ENCODE peak calls at places on chromosomes 7 and 10, in seven cellular contexts. One of them, this sample, is unnamed. For H3K4me1, the result is how much of the 10 kb centered on the place peaks cover.

GRCh38 chr10:110671788-110672579 is 27.8 kb downstream of the RBM20 start:
- DNase-seq in Panc1: peak
- DNase-seq in adrenal gland: peak
- DNase-seq in Caco-2: peak
- DNase-seq in pancreas: peak
- DNase-seq in GM23338: peak
- DNase-seq in left ventricle myocardium inferior: peak
- DNase-seq in this sample: peak

GRCh38 chr7:35277359-35277758 is 23.5 kb upstream of the TBX20 start:
- DNase-seq in GM23338: no peak
- DNase-seq in pancreas: no peak
- DNase-seq in left ventricle myocardium inferior: no peak
- DNase-seq in Caco-2: no peak
- DNase-seq in adrenal gland: no peak
- DNase-seq in Panc1: no peak
- DNase-seq in this sample: no peak

GRCh38 chr10:127906548-127907377 is at the start of gene PTPRE:
- DNase-seq in Panc1: no peak
- DNase-seq in GM23338: peak
- DNase-seq in left ventricle myocardium inferior: peak
- DNase-seq in adrenal gland: peak
- DNase-seq in Caco-2: peak
- DNase-seq in pancreas: peak
- DNase-seq in this sample: peak

GRCh38 chr10:86960003-86960862 is 1.8 kb downstream of the SNCG start:
- DNase-seq in adrenal gland: peak
- DNase-seq in left ventricle myocardium inferior: peak
- DNase-seq in GM23338: peak
- DNase-seq in pancreas: peak
- DNase-seq in Panc1: no peak
- DNase-seq in Caco-2: peak
- DNase-seq in this sample: peak

GRCh38 chr7:90751595-90751994 is 155.5 kb downstream of the CDK14 start:
- DNase-seq in adrenal gland: no peak
- DNase-seq in left ventricle myocardium inferior: no peak
- DNase-seq in Caco-2: no peak
- DNase-seq in Panc1: no peak
- DNase-seq in GM23338: no peak
- DNase-seq in pancreas: no peak
- DNase-seq in this sample: no peak

GRCh38 chr7:42091461-42092229 is 145.4 kb downstream of the GLI3 start:
- DNase-seq in pancreas: peak
- DNase-seq in left ventricle myocardium inferior: no peak
- DNase-seq in Panc1: no peak
- DNase-seq in Caco-2: peak
- DNase-seq in adrenal gland: no peak
- DNase-seq in GM23338: peak
- DNase-seq in this sample: peak

GRCh38 chr7:12890586-12890985 is 203.2 kb downstream of the ARL4A start:
- DNase-seq in left ventricle myocardium inferior: no peak
- DNase-seq in Panc1: no peak
- DNase-seq in GM23338: no peak
- DNase-seq in adrenal gland: no peak
- DNase-seq in Caco-2: no peak
- DNase-seq in pancreas: no peak
- DNase-seq in this sample: no peak

GRCh38 chr10:44051584-44052385 is 333.1 kb downstream of the CXCL12 start:
- DNase-seq in left ventricle myocardium inferior: no peak
- DNase-seq in pancreas: no peak
- DNase-seq in GM23338: no peak
- DNase-seq in Panc1: no peak
- DNase-seq in Caco-2: no peak
- DNase-seq in adrenal gland: peak
- DNase-seq in this sample: no peak

GRCh38 chr10:130877131-130877530 is 434.4 kb downstream of the TCERG1L start:
- DNase-seq in left ventricle myocardium inferior: no peak
- DNase-seq in Caco-2: no peak
- DNase-seq in pancreas: no peak
- DNase-seq in adrenal gland: no peak
- DNase-seq in GM23338: no peak
- DNase-seq in Panc1: no peak
- DNase-seq in this sample: no peak

GRCh38 chr7:40827217-40828085 is 692.6 kb downstream of the SUGCT start:
- DNase-seq in adrenal gland: no peak
- DNase-seq in Caco-2: no peak
- DNase-seq in left ventricle myocardium inferior: no peak
- DNase-seq in GM23338: peak
- DNase-seq in pancreas: no peak
- DNase-seq in Panc1: no peak
- DNase-seq in this sample: no peak

GRCh38 chr7:94975316-94975715 is 67.9 kb downstream of the PPP1R9A start:
- DNase-seq in GM23338: no peak
- DNase-seq in pancreas: no peak
- DNase-seq in Caco-2: no peak
- DNase-seq in adrenal gland: no peak
- DNase-seq in left ventricle myocardium inferior: no peak
- DNase-seq in Panc1: no peak
- DNase-seq in this sample: no peak

GRCh38 chr7:107045980-107046379 is 1.5 kb downstream of the PRKAR2B start:
- DNase-seq in pancreas: no peak
- DNase-seq in GM23338: no peak
- DNase-seq in left ventricle myocardium inferior: no peak
- DNase-seq in Panc1: no peak
- DNase-seq in adrenal gland: no peak
- DNase-seq in Caco-2: no peak
- DNase-seq in this sample: peak

GRCh38 chr7:66321283-66321682 is 116.1 kb downstream of the TPST1 start:
- DNase-seq in Panc1: no peak
- DNase-seq in Caco-2: peak
- DNase-seq in pancreas: no peak
- DNase-seq in left ventricle myocardium inferior: no peak
- DNase-seq in GM23338: no peak
- DNase-seq in adrenal gland: no peak
- DNase-seq in this sample: no peak

GRCh38 chr7:44740040-44740439 is 8.6 kb upstream of the ZMIZ2 start:
- DNase-seq in GM23338: no peak
- DNase-seq in adrenal gland: no peak
- DNase-seq in Panc1: no peak
- DNase-seq in pancreas: no peak
- DNase-seq in Caco-2: no peak
- DNase-seq in left ventricle myocardium inferior: no peak
- DNase-seq in this sample: no peak

GRCh38 chr7:78510580-78511188 is 712.1 kb downstream of the PHTF2 start:
- DNase-seq in left ventricle myocardium inferior: no peak
- DNase-seq in adrenal gland: peak
- DNase-seq in Caco-2: peak
- DNase-seq in Panc1: peak
- DNase-seq in GM23338: peak
- DNase-seq in pancreas: no peak
- DNase-seq in this sample: peak

GRCh38 chr7:100576384-100576993 is 2.8 kb upstream of the SAP25 start:
- DNase-seq in Panc1: no peak
- DNase-seq in pancreas: no peak
- DNase-seq in Caco-2: no peak
- DNase-seq in GM23338: no peak
- DNase-seq in adrenal gland: no peak
- DNase-seq in left ventricle myocardium inferior: no peak
- DNase-seq in this sample: no peak

GRCh38 chr7:21543528-21544302 is 876 bp downstream of the DNAH11 start:
- DNase-seq in left ventricle myocardium inferior: no peak
- DNase-seq in Panc1: no peak
- DNase-seq in Caco-2: no peak
- DNase-seq in pancreas: peak
- DNase-seq in adrenal gland: no peak
- DNase-seq in GM23338: peak
- DNase-seq in this sample: no peak

GRCh38 chr10:128776617-128777016 is 650.4 kb upstream of the MKI67 start:
- DNase-seq in Panc1: no peak
- DNase-seq in GM23338: peak
- DNase-seq in left ventricle myocardium inferior: no peak
- DNase-seq in pancreas: no peak
- DNase-seq in adrenal gland: no peak
- DNase-seq in Caco-2: no peak
- DNase-seq in this sample: no peak

GRCh38 chr7:150368884-150369739 is 490 bp downstream of the REPIN1 start:
- DNase-seq in Caco-2: peak
- DNase-seq in Panc1: no peak
- DNase-seq in GM23338: peak
- DNase-seq in left ventricle myocardium inferior: peak
- DNase-seq in pancreas: peak
- DNase-seq in adrenal gland: peak
- DNase-seq in this sample: peak

GRCh38 chr7:98995111-98995510 is 116.8 kb downstream of the TRRAP start:
- DNase-seq in left ventricle myocardium inferior: no peak
- DNase-seq in Panc1: no peak
- DNase-seq in pancreas: no peak
- DNase-seq in adrenal gland: no peak
- DNase-seq in Caco-2: no peak
- DNase-seq in GM23338: no peak
- DNase-seq in this sample: no peak

GRCh38 chr7:1061180-1061579 is 16.8 kb downstream of the GPR146 start:
- DNase-seq in GM23338: no peak
- DNase-seq in left ventricle myocardium inferior: no peak
- DNase-seq in adrenal gland: no peak
- DNase-seq in Caco-2: no peak
- DNase-seq in Panc1: no peak
- DNase-seq in pancreas: peak
- DNase-seq in this sample: no peak

GRCh38 chr10:96585726-96586418 is 940 bp downstream of the TM9SF3 start:
- DNase-seq in Panc1: no peak
- DNase-seq in left ventricle myocardium inferior: no peak
- DNase-seq in Caco-2: no peak
- DNase-seq in adrenal gland: no peak
- DNase-seq in pancreas: no peak
- DNase-seq in GM23338: peak
- DNase-seq in this sample: no peak

DNA sequence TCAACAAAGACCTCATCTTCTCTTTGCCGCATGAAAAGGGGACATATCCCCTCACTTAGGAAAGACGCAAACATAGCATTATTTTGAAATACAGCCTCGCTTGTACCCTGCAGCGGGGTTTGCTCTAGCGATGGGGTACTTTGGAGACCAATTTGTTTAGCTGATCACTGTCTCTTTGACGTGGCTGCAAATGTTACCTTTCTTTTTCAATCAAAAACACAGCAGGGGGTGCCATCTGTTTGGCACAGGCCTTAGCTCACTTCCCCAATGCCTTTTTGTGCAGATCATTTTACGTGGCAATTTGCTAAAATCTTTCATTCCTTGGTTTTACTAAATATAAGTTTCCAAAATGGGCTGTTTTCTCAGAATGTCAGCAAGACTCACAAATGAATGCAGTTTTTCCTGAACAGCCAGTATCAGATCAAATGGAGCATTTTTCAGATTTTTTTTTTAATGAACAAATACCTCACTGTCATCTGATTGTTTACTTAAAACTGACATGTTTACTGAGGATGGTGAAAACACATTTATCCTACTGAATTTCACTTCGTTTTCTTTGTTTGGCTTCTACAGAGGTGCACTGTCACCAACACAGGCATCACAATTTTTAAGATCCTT is 206.2 kb downstream of the SKAP2 start:
- DNase-seq in left ventricle myocardium inferior: no peak
- DNase-seq in pancreas: no peak
- DNase-seq in GM23338: peak
- DNase-seq in Panc1: no peak
- DNase-seq in adrenal gland: no peak
- DNase-seq in Caco-2: no peak
- DNase-seq in this sample: peak
- H3K4me1 ChIP-seq in left ventricle myocardium inferior: under half
- H3K4me1 ChIP-seq in pancreas: under half
- H3K4me1 ChIP-seq in GM23338: half or more
- H3K4me1 ChIP-seq in Panc1: under half
- H3K4me1 ChIP-seq in adrenal gland: under half
- H3K4me1 ChIP-seq in Caco-2: under half
- H3K4me1 ChIP-seq in this sample: under half

DNA sequence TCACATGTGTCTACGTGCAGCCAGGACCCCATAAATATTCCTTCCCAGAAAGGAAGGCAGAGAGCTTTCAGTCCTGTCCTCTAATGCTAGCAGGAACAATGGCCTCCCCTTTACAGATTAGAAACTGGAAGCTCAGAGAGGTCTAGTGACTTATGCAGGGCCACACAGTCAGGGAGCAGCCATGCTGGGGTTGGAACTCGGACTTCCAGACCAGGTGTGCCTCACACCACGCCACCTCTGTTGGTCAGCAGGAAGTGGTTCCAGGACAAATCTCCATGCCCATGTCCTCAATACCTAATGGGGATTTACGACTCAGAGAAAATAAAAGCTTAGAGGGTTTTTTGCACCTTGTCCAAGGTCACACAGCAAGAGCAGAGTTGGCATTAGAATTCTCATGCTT is 378.9 kb downstream of the RPS24 start:
- DNase-seq in GM23338: no peak
- DNase-seq in Caco-2: no peak
- DNase-seq in Panc1: no peak
- DNase-seq in pancreas: no peak
- DNase-seq in left ventricle myocardium inferior: no peak
- DNase-seq in adrenal gland: no peak
- DNase-seq in this sample: no peak
- H3K4me1 ChIP-seq in GM23338: under half
- H3K4me1 ChIP-seq in Caco-2: under half
- H3K4me1 ChIP-seq in Panc1: under half
- H3K4me1 ChIP-seq in pancreas: under half
- H3K4me1 ChIP-seq in left ventricle myocardium inferior: under half
- H3K4me1 ChIP-seq in adrenal gland: under half
- H3K4me1 ChIP-seq in this sample: under half

GRCh38 chr7:155543011-155543881 is 3.1 kb downstream of the CNPY1 start:
- DNase-seq in adrenal gland: no peak
- DNase-seq in Caco-2: no peak
- DNase-seq in Panc1: no peak
- DNase-seq in GM23338: peak
- DNase-seq in left ventricle myocardium inferior: no peak
- DNase-seq in pancreas: peak
- DNase-seq in this sample: no peak
- H3K4me1 ChIP-seq in adrenal gland: under half
- H3K4me1 ChIP-seq in Caco-2: under half
- H3K4me1 ChIP-seq in Panc1: under half
- H3K4me1 ChIP-seq in GM23338: under half
- H3K4me1 ChIP-seq in left ventricle myocardium inferior: under half
- H3K4me1 ChIP-seq in pancreas: under half
- H3K4me1 ChIP-seq in this sample: under half

GRCh38 chr10:33136781-33137180 is 178.8 kb upstream of the ITGB1 start:
- DNase-seq in Caco-2: no peak
- DNase-seq in adrenal gland: no peak
- DNase-seq in GM23338: no peak
- DNase-seq in left ventricle myocardium inferior: no peak
- DNase-seq in pancreas: no peak
- DNase-seq in Panc1: no peak
- DNase-seq in this sample: no peak
- H3K4me1 ChIP-seq in Caco-2: under half
- H3K4me1 ChIP-seq in adrenal gland: under half
- H3K4me1 ChIP-seq in GM23338: under half
- H3K4me1 ChIP-seq in left ventricle myocardium inferior: under half
- H3K4me1 ChIP-seq in pancreas: under half
- H3K4me1 ChIP-seq in Panc1: under half
- H3K4me1 ChIP-seq in this sample: under half

GRCh38 chr10:119251315-119251708 is 43.9 kb downstream of the GRK5 start:
- DNase-seq in GM23338: no peak
- DNase-seq in Panc1: no peak
- DNase-seq in pancreas: no peak
- DNase-seq in adrenal gland: no peak
- DNase-seq in Caco-2: no peak
- DNase-seq in left ventricle myocardium inferior: no peak
- DNase-seq in this sample: no peak
- H3K4me1 ChIP-seq in GM23338: under half
- H3K4me1 ChIP-seq in Panc1: half or more
- H3K4me1 ChIP-seq in pancreas: under half
- H3K4me1 ChIP-seq in adrenal gland: half or more
- H3K4me1 ChIP-seq in Caco-2: half or more
- H3K4me1 ChIP-seq in left ventricle myocardium inferior: half or more
- H3K4me1 ChIP-seq in this sample: under half

GRCh38 chr7:2760098-2760889 is 72.3 kb downstream of the AMZ1 start:
- DNase-seq in GM23338: peak
- DNase-seq in Caco-2: peak
- DNase-seq in adrenal gland: peak
- DNase-seq in Panc1: peak
- DNase-seq in pancreas: no peak
- DNase-seq in left ventricle myocardium inferior: peak
- DNase-seq in this sample: peak
- H3K4me1 ChIP-seq in GM23338: under half
- H3K4me1 ChIP-seq in Caco-2: under half
- H3K4me1 ChIP-seq in adrenal gland: half or more
- H3K4me1 ChIP-seq in Panc1: half or more
- H3K4me1 ChIP-seq in pancreas: under half
- H3K4me1 ChIP-seq in left ventricle myocardium inferior: half or more
- H3K4me1 ChIP-seq in this sample: under half

This sample was measured in HAP-1.